ENCODE peak calls at places on chromosomes 13 and 19, in five cellular contexts. One of them, this sample, is unnamed.

GRCh38 chr13:37365496-37365895 is 233.1 kb downstream of the POSTN start:
- DNase-seq in heart left ventricle: no peak
- DNase-seq in ovary: no peak
- DNase-seq in A549: no peak
- DNase-seq in osteoblast: no peak
- DNase-seq in this sample: no peak

GRCh38 chr13:114339779-114340534 is 25.7 kb downstream of the CHAMP1 start:
- DNase-seq in osteoblast: peak; percentile 58
- DNase-seq in heart left ventricle: peak; percentile 42
- DNase-seq in ovary: no peak
- DNase-seq in A549: peak; percentile 59
- DNase-seq in this sample: peak; percentile 21

GRCh38 chr19:48308695-48309586 is 16.4 kb upstream of the EMP3 start:
- DNase-seq in osteoblast: no peak
- DNase-seq in A549: peak; percentile 56
- DNase-seq in ovary: no peak
- DNase-seq in heart left ventricle: no peak
- DNase-seq in this sample: no peak

GRCh38 chr13:60572003-60572792 is 175.2 kb downstream of the TDRD3 start:
- DNase-seq in heart left ventricle: no peak
- DNase-seq in ovary: no peak
- DNase-seq in osteoblast: no peak
- DNase-seq in A549: peak; percentile 60
- DNase-seq in this sample: no peak

GRCh38 chr19:18655173-18655844 is 18.5 kb downstream of the KLHL26 start:
- DNase-seq in A549: no peak
- DNase-seq in heart left ventricle: no peak
- DNase-seq in ovary: no peak
- DNase-seq in osteoblast: peak; percentile 47
- DNase-seq in this sample: no peak

GRCh38 chr19:44447864-44448674 is at the start of gene ZNF229:
- DNase-seq in A549: peak; percentile 99
- DNase-seq in ovary: peak; percentile 83
- DNase-seq in heart left ventricle: peak; percentile 93
- DNase-seq in osteoblast: peak; percentile 97
- DNase-seq in this sample: no peak

GRCh38 chr19:1408300-1409203 is 1.2 kb downstream of the DAZAP1 start:
- DNase-seq in osteoblast: peak; percentile 93
- DNase-seq in ovary: peak; percentile 63
- DNase-seq in heart left ventricle: peak; percentile 59
- DNase-seq in A549: no peak
- DNase-seq in this sample: peak; percentile 53

GRCh38 chr19:39052846-39053245 is 20.5 kb upstream of the FBXO27 start:
- DNase-seq in ovary: no peak
- DNase-seq in osteoblast: peak; percentile 3
- DNase-seq in A549: no peak
- DNase-seq in heart left ventricle: no peak
- DNase-seq in this sample: no peak

GRCh38 chr13:97224544-97225324 is 2.6 kb downstream of the MBNL2 start:
- DNase-seq in heart left ventricle: peak; percentile 43
- DNase-seq in A549: no peak
- DNase-seq in ovary: no peak
- DNase-seq in osteoblast: no peak
- DNase-seq in this sample: peak; percentile 72

GRCh38 chr19:1671716-1672037 is 19.3 kb upstream of the TCF3 start:
- DNase-seq in osteoblast: peak; percentile 92
- DNase-seq in heart left ventricle: no peak
- DNase-seq in ovary: no peak
- DNase-seq in A549: no peak
- DNase-seq in this sample: peak; percentile 53

GRCh38 chr13:25659091-25659502 is 287.3 kb downstream of the ATP8A2 start:
- DNase-seq in osteoblast: no peak
- DNase-seq in heart left ventricle: no peak
- DNase-seq in ovary: no peak
- DNase-seq in A549: no peak
- DNase-seq in this sample: no peak

GRCh38 chr13:33169273-33169980 is 116.1 kb downstream of the STARD13 start:
- DNase-seq in A549: no peak
- DNase-seq in osteoblast: peak; percentile 58
- DNase-seq in heart left ventricle: no peak
- DNase-seq in ovary: no peak
- DNase-seq in this sample: no peak

GRCh38 chr13:98532254-98532653 is 44.7 kb downstream of the STK24 start:
- DNase-seq in A549: no peak
- DNase-seq in heart left ventricle: no peak
- DNase-seq in osteoblast: no peak
- DNase-seq in ovary: no peak
- DNase-seq in this sample: no peak

GRCh38 chr19:15463865-15464371 is 426 bp downstream of the RASAL3 start:
- DNase-seq in osteoblast: no peak
- DNase-seq in heart left ventricle: no peak
- DNase-seq in ovary: no peak
- DNase-seq in A549: no peak
- DNase-seq in this sample: no peak

GRCh38 chr13:106232680-106233079 is 302.8 kb downstream of the EFNB2 start:
- DNase-seq in osteoblast: no peak
- DNase-seq in heart left ventricle: no peak
- DNase-seq in ovary: no peak
- DNase-seq in A549: no peak
- DNase-seq in this sample: no peak

GRCh38 chr13:66657165-66657895 is 572.8 kb downstream of the PCDH9 start:
- DNase-seq in heart left ventricle: peak; percentile 58
- DNase-seq in A549: peak; percentile 98
- DNase-seq in ovary: peak; percentile 30
- DNase-seq in osteoblast: no peak
- DNase-seq in this sample: no peak

GRCh38 chr19:38989066-38989605 is 13.6 kb upstream of the FBXO17 start:
- DNase-seq in heart left ventricle: no peak
- DNase-seq in A549: peak; percentile 55
- DNase-seq in ovary: no peak
- DNase-seq in osteoblast: peak; percentile 44
- DNase-seq in this sample: peak; percentile 15

GRCh38 chr19:44951179-44952159 is 3.7 kb upstream of the CLPTM1 start:
- DNase-seq in ovary: peak; percentile 55
- DNase-seq in A549: peak; percentile 85
- DNase-seq in heart left ventricle: peak; percentile 48
- DNase-seq in osteoblast: peak; percentile 90
- DNase-seq in this sample: peak; percentile 79

GRCh38 chr19:12723643-12724426 is at the start of gene TNPO2:
- DNase-seq in ovary: peak; percentile 71
- DNase-seq in A549: peak; percentile 74
- DNase-seq in osteoblast: peak; percentile 91
- DNase-seq in heart left ventricle: peak; percentile 68
- DNase-seq in this sample: peak; percentile 88

GRCh38 chr13:27132538-27132937 is 39.1 kb downstream of the USP12 start:
- DNase-seq in A549: no peak
- DNase-seq in osteoblast: no peak
- DNase-seq in heart left ventricle: no peak
- DNase-seq in ovary: no peak
- DNase-seq in this sample: no peak

GRCh38 chr19:7970716-7971448 is 27.4 kb upstream of the TIMM44 start:
- DNase-seq in ovary: no peak
- DNase-seq in osteoblast: peak; percentile 92
- DNase-seq in heart left ventricle: no peak
- DNase-seq in A549: peak; percentile 37
- DNase-seq in this sample: peak; percentile 41

GRCh38 chr13:25329706-25330105 is 28.3 kb downstream of the NUP58 start:
- DNase-seq in ovary: no peak
- DNase-seq in A549: peak; percentile 42
- DNase-seq in osteoblast: no peak
- DNase-seq in heart left ventricle: no peak
- DNase-seq in this sample: no peak

DNA sequence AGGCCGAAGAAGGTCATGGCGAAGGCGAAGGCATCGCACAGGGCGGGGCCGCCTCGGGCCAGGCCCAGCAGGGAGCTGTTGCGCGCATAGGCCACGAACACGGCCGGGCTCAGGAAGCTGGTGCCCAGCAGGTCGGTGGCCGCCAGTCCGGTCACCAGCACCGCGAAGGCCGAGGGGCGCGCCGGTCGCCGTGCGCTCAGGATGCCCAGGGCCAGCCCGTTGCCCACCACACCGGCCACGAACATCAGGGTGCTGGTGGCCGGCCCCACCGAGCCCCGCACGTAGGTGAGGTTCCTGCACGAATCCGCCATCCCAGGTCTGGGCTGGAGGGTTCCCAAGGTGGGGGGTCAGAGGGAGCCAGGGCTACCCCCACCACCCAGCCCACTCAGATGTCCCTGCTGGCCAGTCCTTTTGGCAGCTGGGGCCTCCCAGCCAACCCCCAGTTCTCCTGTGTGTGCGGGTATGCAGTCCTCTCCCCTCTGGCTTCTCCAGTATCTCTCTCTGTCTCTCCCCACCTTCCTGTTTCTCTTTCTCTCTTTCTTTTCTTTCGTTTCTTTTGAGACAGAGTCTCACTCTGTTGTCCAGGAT is 880 bp downstream of the PTGIR start:
- DNase-seq in heart left ventricle: peak; percentile 25
- DNase-seq in A549: no peak
- DNase-seq in ovary: no peak
- DNase-seq in osteoblast: peak; percentile 57
- DNase-seq in this sample: no peak
- H3K4me3 ChIP-seq in heart left ventricle: peak overlapping the region; percentile 51
- H3K4me3 ChIP-seq in A549: no peak overlapping the region
- H3K4me3 ChIP-seq in ovary: no peak overlapping the region
- H3K4me3 ChIP-seq in osteoblast: peak overlapping the region; percentile 65
- H3K4me3 ChIP-seq in this sample: no peak overlapping the region

GRCh38 chr13:108268713-108269112 is 805 bp upstream of the TNFSF13B start:
- DNase-seq in osteoblast: no peak
- DNase-seq in ovary: no peak
- DNase-seq in A549: no peak
- DNase-seq in heart left ventricle: no peak
- DNase-seq in this sample: no peak
- H3K4me1 ChIP-seq in osteoblast: peaks cover 8% of the 10 kb centered on the region
- H3K4me1 ChIP-seq in ovary: peaks cover 1% of the 10 kb centered on the region
- H3K4me1 ChIP-seq in A549: peaks cover 4% of the 10 kb centered on the region
- H3K4me1 ChIP-seq in heart left ventricle: no peaks in the 10 kb centered on the region
- H3K4me1 ChIP-seq in this sample: no peaks in the 10 kb centered on the region

DNA sequence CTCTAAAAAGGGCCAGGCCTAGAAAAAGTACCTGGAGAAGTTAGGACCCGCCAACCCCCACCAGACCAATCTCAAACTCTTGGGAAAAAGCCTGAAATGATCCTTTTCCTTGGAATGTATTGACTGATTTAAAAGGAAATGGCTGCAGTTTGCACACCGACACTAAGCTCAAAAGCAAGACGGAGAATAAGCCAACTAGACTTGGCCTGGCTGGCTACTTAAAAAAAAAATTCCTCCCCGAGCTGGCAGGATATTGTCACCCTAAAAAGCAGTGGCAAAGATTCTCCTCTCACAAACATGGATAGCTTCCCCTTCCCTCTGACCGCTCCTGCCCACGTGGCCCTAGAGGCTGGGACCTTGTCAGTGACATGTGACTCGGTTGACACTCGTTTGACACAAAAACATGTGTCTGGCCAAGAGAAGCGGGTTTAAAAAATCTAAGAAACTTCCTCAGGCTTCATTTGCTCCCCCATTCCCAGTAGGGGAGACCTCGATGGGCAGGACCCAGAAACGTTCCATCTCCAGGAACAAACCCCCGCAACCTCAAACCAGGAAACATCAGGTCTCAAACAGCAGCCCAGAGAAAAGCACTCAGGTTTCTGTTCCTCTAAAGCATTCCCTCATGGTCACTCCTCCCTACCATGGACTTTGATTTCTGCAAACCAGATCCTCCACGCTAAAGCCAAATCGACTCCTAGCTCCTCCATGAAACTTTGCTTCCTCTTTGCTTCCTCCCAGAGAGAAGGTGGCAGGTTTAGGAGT is 1.3 kb downstream of the RFX1 start:
- DNase-seq in A549: no peak
- DNase-seq in ovary: no peak
- DNase-seq in osteoblast: peak; percentile 86
- DNase-seq in heart left ventricle: peak; percentile 78
- DNase-seq in this sample: no peak
- H3K4me3 ChIP-seq in A549: peak overlapping the region; percentile 74
- H3K4me3 ChIP-seq in ovary: no peak overlapping the region
- H3K4me3 ChIP-seq in osteoblast: peak overlapping the region; percentile 91
- H3K4me3 ChIP-seq in heart left ventricle: peak overlapping the region; percentile 93
- H3K4me3 ChIP-seq in this sample: peak overlapping the region; percentile 67

DNA sequence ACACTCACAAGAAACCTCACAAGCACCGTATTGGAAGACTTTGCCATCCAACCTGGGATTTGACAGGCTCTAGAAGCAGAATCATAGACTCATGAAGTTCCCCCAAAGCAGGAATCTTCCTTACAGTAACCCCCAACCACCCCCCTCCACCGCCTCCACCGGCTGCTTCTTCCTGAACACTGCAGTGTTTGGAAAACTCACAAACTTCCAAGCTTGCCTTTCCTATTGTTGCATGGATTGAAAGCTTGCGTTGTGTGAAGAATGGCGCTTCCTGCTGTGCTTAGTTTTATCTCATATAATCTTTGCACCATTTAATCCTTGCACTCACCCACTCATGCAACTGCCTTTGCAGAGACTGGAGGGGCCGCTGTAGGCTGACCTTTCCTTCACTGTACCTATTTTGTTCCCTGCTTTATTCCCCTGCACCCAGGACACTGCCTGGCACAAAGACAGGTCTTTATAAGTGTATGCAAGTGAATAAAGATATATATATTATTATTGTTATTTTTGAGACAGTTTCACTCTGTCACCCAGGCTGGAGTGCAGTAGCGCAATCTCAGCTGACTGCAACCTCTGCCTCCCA is 3.7 kb downstream of the ALOX5AP start:
- DNase-seq in ovary: no peak
- DNase-seq in osteoblast: no peak
- DNase-seq in A549: no peak
- DNase-seq in heart left ventricle: no peak
- DNase-seq in this sample: peak; percentile 42
- H3K4me1 ChIP-seq in ovary: peaks cover 8% of the 10 kb centered on the region
- H3K4me1 ChIP-seq in osteoblast: peaks cover 38% of the 10 kb centered on the region
- H3K4me1 ChIP-seq in A549: peaks cover 58% of the 10 kb centered on the region
- H3K4me1 ChIP-seq in heart left ventricle: no peaks in the 10 kb centered on the region
- H3K4me1 ChIP-seq in this sample: peaks cover 12% of the 10 kb centered on the region

GRCh38 chr13:110308377-110309158 is 1.5 kb downstream of the COL4A2 start:
- DNase-seq in A549: peak; percentile 24
- DNase-seq in osteoblast: peak; percentile 89
- DNase-seq in heart left ventricle: no peak
- DNase-seq in ovary: peak; percentile 55
- DNase-seq in this sample: no peak
- H3K4me3 ChIP-seq in A549: peak overlapping the region; percentile 92
- H3K4me3 ChIP-seq in osteoblast: peak overlapping the region; percentile 97
- H3K4me3 ChIP-seq in heart left ventricle: peak overlapping the region; percentile 91
- H3K4me3 ChIP-seq in ovary: peak overlapping the region; percentile 85
- H3K4me3 ChIP-seq in this sample: no peak overlapping the region

GRCh38 chr19:55648657-55649578 is 906 bp downstream of the CCDC106 start:
- DNase-seq in osteoblast: peak; percentile 85
- DNase-seq in heart left ventricle: no peak
- DNase-seq in ovary: peak; percentile 46
- DNase-seq in A549: no peak
- DNase-seq in this sample: no peak

GRCh38 chr19:55645512-55645881 is 2.0 kb downstream of the ZNF581 start:
- DNase-seq in ovary: no peak
- DNase-seq in A549: no peak
- DNase-seq in heart left ventricle: no peak
- DNase-seq in osteoblast: peak; percentile 62
- DNase-seq in this sample: no peak

GRCh38 chr19:55644842-55645511 is 1.5 kb downstream of the ZNF581 start:
- DNase-seq in osteoblast: peak; percentile 87
- DNase-seq in ovary: peak; percentile 52
- DNase-seq in heart left ventricle: no peak
- DNase-seq in A549: no peak
- DNase-seq in this sample: no peak

GRCh38 chr19:55647732-55648656 is at the start of gene CCDC106:
- DNase-seq in osteoblast: peak; percentile 98
- DNase-seq in ovary: peak; percentile 85
- DNase-seq in heart left ventricle: peak; percentile 86
- DNase-seq in A549: peak; percentile 80
- DNase-seq in this sample: peak; percentile 88

GRCh38 chr19:55646889-55647731 is 902 bp upstream of the CCDC106 start:
- DNase-seq in ovary: no peak
- DNase-seq in heart left ventricle: no peak
- DNase-seq in A549: no peak
- DNase-seq in osteoblast: peak; percentile 90
- DNase-seq in this sample: no peak
- H3K4me1 ChIP-seq in ovary: peaks cover 14% of the 10 kb centered on the region
- H3K4me1 ChIP-seq in heart left ventricle: peaks cover 22% of the 10 kb centered on the region
- H3K4me1 ChIP-seq in A549: peaks cover 39% of the 10 kb centered on the region
- H3K4me1 ChIP-seq in osteoblast: peaks cover 28% of the 10 kb centered on the region
- H3K4me1 ChIP-seq in this sample: peaks cover 15% of the 10 kb centered on the region

This sample was measured in HAP-1.